ENCODE peak calls at places on chromosome X, in four cellular contexts. J is GM12878, K is GM12891, Y is H1. V is an unnamed sample.

GRCh38 chrX:123740006-123740405 is 7.2 kb upstream of the THOC2 start:
- DNase-seq in J (no peak), K (no peak), Y (no peak), V (no peak)

GRCh38 chrX:74925210-74926088 is at the start of gene NEXMIF:
- DNase-seq in J (no peak), K (peak), Y (peak), V (peak)

GRCh38 chrX:103847174-103847870 is 15.3 kb upstream of the RAB9B start:
- DNase-seq in Y (no peak), J (no peak), K (no peak), V (no peak)

GRCh38 chrX:69153060-69153730 is 12.1 kb downstream of the PJA1 start:
- DNase-seq in J (no peak), Y (no peak), K (no peak), V (no peak)

GRCh38 chrX:33053001-33053400 is 158.3 kb downstream of the DMD start:
- DNase-seq in J (no peak), K (no peak), Y (no peak), V (no peak)

GRCh38 chrX:8284131-8284530 is 113.1 kb upstream of the VCX2 start:
- DNase-seq in Y (no peak), J (no peak), K (no peak), V (no peak)

GRCh38 chrX:18875256-18875878 is 108.5 kb downstream of the PHKA2 start:
- DNase-seq in J (no peak), K (no peak), Y (no peak), V (no peak)

GRCh38 chrX:41108684-41109205 is 23.5 kb downstream of the USP9X start:
- DNase-seq in K (no peak), Y (no peak), J (no peak), V (no peak)

GRCh38 chrX:124362761-124363160 is 16.4 kb downstream of the SH2D1A start:
- DNase-seq in J (no peak), Y (no peak), K (no peak), V (no peak)

GRCh38 chrX:107716045-107716684 is 59.4 kb downstream of the TSC22D3 start:
- DNase-seq in J (no peak), K (no peak), Y (no peak), V (no peak)

GRCh38 chrX:134520860-134521390 is 61.0 kb downstream of the HPRT1 start:
- DNase-seq in J (no peak), Y (no peak), K (peak), V (no peak)

GRCh38 chrX:7132335-7133035 is 15.0 kb upstream of the STS start:
- DNase-seq in K (no peak), Y (no peak), J (no peak), V (no peak)

GRCh38 chrX:81957900-81958545 is 756.1 kb downstream of the SH3BGRL start:
- DNase-seq in J (no peak), Y (no peak), K (peak), V (peak)

GRCh38 chrX:71144651-71145050 is at the start of gene NLGN3:
- DNase-seq in J (no peak), Y (peak), K (no peak), V (no peak)

GRCh38 chrX:140088438-140088837 is 123.1 kb upstream of the CXorf66 start:
- DNase-seq in K (no peak), J (no peak), Y (no peak), V (no peak)

GRCh38 chrX:155718964-155719586 is 106.3 kb upstream of the TMLHE start:
- DNase-seq in Y (no peak), J (no peak), K (no peak), V (no peak)

GRCh38 chrX:109889289-109890006 is 113.5 kb upstream of the TMEM164 start:
- DNase-seq in K (no peak), J (peak), Y (no peak), V (no peak)

GRCh38 chrX:9195199-9195880 is 161.4 kb upstream of the FAM9B start:
- DNase-seq in K (no peak), J (no peak), Y (no peak), V (no peak)

GRCh38 chrX:42149786-42150185 is 226.4 kb upstream of the CASK start:
- DNase-seq in Y (no peak), K (no peak), J (no peak), V (no peak)

GRCh38 chrX:120746153-120746552 is 116.3 kb upstream of the C1GALT1C1 start:
- DNase-seq in J (no peak), Y (no peak), K (no peak), V (no peak)

GRCh38 chrX:16786791-16787735 is 797 bp downstream of the TXLNG start:
- DNase-seq in J (no peak), K (peak), Y (peak), V (peak)

GRCh38 chrX:16783452-16783851 is 2.8 kb upstream of the TXLNG start:
- DNase-seq in J (no peak), Y (no peak), K (no peak), V (no peak)

GRCh38 chrX:16788477-16788876 is 2.2 kb downstream of the TXLNG start:
- DNase-seq in J (no peak), K (no peak), Y (no peak), V (no peak)

GRCh38 chrX:16785247-16786138 is 773 bp upstream of the TXLNG start:
- DNase-seq in K (no peak), Y (no peak), J (no peak), V (no peak)

DNA sequence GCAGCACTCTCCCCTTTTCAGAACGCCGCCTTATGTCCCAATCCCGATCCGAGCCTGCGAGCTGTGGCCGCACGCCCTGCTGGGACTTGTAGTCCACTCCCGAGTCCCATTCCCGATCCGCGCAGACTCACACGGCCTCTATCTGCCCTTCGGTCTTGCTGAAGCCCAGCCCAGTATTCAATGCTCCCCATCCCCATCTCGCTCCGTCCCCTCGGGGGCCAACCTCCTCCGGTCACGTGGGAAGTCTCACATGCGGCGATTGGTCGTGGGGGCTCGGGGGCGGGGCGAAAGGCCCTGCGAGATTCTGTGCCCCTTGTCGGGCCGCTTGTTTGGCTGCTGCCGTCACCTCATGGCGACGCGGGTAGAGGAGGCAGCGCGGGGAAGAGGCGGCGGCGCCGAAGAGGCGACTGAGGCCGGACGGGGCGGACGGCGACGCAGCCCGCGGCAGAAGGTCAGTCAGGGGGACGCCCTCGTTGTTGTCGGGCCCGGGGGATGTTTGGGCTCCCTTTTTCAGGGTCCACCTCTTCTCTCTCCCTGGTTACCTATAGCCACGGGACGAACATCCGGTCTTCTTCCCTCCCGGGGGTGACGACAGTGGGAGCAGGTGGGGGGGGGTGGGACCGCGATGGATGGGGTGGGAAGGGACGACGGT is at the start of gene TXLNG:
- DNase-seq in J (peak), K (peak), Y (peak), V (peak)
- TF ChIP-seq POLR2A in J (peak), K (peak), Y (peak), V (peak)

GRCh38 chrX:149938427-149939270 is at the start of gene EOLA2:
- DNase-seq in K (peak), J (peak), Y (peak), V (peak)
- TF ChIP-seq POLR2AphosphoS5 in K (no peak), J (no peak), Y (no peak), V (no peak)

GRCh38 chrX:106177982-106178321 is 9.8 kb downstream of the PWWP3B start:
- DNase-seq in J (no peak), K (no peak), Y (no peak), V (no peak)

GRCh38 chrX:106178826-106179225 is 10.7 kb downstream of the PWWP3B start:
- DNase-seq in Y (no peak), K (no peak), J (no peak), V (no peak)

DNA sequence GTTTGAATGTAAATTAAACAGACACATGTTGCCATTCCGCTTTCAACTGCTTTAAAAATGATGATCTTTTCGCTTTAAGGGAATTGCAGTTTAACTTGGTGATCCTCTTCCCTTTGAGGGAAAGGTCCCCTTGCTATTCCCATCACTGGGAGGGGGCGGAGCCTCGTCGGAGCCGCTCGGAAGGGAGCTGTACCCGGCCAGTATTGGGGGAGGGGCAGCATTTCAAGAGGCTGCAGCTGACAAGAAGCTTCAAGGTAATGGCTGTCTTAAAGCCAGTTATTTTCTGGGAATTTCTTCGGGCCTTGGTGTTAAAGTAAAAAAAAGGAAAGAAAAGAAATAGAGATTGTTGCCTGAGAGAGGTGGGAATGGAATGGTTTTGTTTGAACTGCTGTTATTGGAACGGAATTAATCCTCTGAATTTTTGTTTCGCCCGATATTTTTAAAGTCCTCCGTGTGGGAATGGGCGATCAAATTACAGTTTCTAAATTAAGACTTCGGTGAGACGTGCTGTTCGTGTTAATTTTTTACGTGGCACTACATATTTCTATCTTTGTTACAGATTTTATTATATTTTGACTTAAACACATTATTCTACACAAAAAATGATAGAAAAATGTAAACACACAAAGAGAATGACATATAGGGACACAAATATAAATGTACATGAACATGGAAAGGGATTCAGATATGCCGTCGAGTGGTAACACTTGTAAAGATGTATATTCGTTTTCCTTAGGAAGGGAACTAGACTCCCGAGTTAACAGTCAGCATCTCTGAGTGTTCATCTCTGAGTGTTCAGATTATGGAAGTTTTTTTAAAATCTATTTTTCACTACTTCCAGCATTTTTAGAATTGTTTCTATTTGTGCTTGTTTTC is 9.2 kb downstream of the PWWP3B start:
- DNase-seq in Y (peak), J (no peak), K (no peak), V (no peak)
- TF ChIP-seq TAF1 in Y (peak), J (no peak), K (no peak), V (no peak)

GRCh38 chrX:130902783-130903613 is at the start of gene ENOX2:
- DNase-seq in J (peak), K (peak), Y (peak), V (peak)
- TF ChIP-seq POLR2A in J (peak), K (no peak), Y (peak), V (peak)

DNA sequence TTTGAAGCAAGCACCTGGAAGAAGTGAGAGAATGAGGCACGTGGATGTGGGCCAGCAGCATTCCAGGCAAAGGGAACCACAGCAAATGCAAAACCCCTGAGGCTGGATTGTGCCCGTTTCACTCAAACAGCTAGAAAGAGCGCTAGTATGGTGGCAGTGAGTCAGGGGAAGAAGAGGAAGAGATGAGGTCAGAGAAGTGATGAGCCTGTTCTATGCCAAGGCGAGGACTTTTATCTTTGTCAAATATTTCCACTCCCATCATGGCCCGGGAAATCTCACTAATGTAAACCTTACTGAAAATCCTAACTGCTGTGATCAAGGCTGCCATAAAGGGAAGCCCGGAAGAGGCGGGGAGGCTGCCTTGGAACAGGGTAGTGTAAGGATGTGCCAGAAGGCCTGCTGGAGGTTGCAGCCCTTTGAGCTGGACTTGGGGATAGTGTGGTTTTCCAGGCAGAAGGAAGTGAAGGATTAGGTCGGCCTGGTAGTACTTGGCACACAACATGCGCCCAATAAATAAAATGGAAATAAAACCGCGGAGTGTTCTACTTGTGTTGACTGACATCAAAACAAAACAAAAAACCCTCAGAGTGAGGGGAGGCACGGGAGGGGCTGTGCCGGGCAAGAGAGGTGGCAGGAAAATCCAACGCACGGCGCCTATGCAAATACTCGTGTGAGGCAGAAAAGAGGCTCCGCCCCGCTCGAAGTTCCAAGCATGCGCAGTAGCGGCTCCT is 1.2 kb upstream of the CDK16 start:
- DNase-seq in J (no peak), Y (no peak), K (no peak), V (no peak)
- TF ChIP-seq POLR2AphosphoS5 in J (no peak), Y (no peak), K (no peak), V (no peak)

GRCh38 chrX:38636949-38637819 is 75.8 kb downstream of the TSPAN7 start:
- DNase-seq in J (no peak), Y (no peak), K (no peak), V (no peak)
- TF ChIP-seq TAF1 in J (no peak), Y (no peak), K (no peak), V (no peak)

V was measured in GM12892.